ENCODE peak calls at places on chromosomes 2 and 18, in five cellular contexts. One of them, this sample, is unnamed.

GRCh38 chr18:12637901-12638633 is 19.8 kb downstream of the SPIRE1 start:
- ATAC-seq in upper lobe of left lung: no peak
- ATAC-seq in HepG2: no peak
- ATAC-seq in K562: peak; percentile 21
- ATAC-seq in GM12878: no peak
- ATAC-seq in this sample: no peak

GRCh38 chr2:165573534-165574461 is 104.3 kb downstream of the CSRNP3 start:
- ATAC-seq in K562: no peak
- ATAC-seq in upper lobe of left lung: peak; percentile 62
- ATAC-seq in HepG2: peak; percentile 100
- ATAC-seq in GM12878: peak; percentile 66
- ATAC-seq in this sample: no peak

GRCh38 chr2:166140922-166141321 is 13.1 kb upstream of the SCN1A start:
- ATAC-seq in upper lobe of left lung: peak; percentile 83
- ATAC-seq in K562: no peak
- ATAC-seq in GM12878: no peak
- ATAC-seq in HepG2: peak; percentile 46
- ATAC-seq in this sample: no peak

GRCh38 chr2:124919296-124919695 is 894.2 kb downstream of the CNTNAP5 start:
- ATAC-seq in K562: no peak
- ATAC-seq in HepG2: no peak
- ATAC-seq in GM12878: peak; percentile 85
- ATAC-seq in upper lobe of left lung: no peak
- ATAC-seq in this sample: no peak

GRCh38 chr18:24039666-24040065 is 25.1 kb downstream of the TTC39C start:
- ATAC-seq in HepG2: no peak
- ATAC-seq in upper lobe of left lung: no peak
- ATAC-seq in K562: no peak
- ATAC-seq in GM12878: no peak
- ATAC-seq in this sample: peak; percentile 13

GRCh38 chr2:30862054-30862651 is 54.9 kb upstream of the CAPN13 start:
- ATAC-seq in K562: peak; percentile 81
- ATAC-seq in GM12878: peak; percentile 84
- ATAC-seq in upper lobe of left lung: no peak
- ATAC-seq in HepG2: peak; percentile 90
- ATAC-seq in this sample: no peak

GRCh38 chr18:57544958-57545661 is 41.4 kb downstream of the FECH start:
- ATAC-seq in HepG2: no peak
- ATAC-seq in GM12878: peak; percentile 93
- ATAC-seq in K562: no peak
- ATAC-seq in upper lobe of left lung: no peak
- ATAC-seq in this sample: no peak

GRCh38 chr2:18741888-18742287 is 152.5 kb upstream of the NT5C1B start:
- ATAC-seq in HepG2: no peak
- ATAC-seq in K562: no peak
- ATAC-seq in GM12878: no peak
- ATAC-seq in upper lobe of left lung: peak; percentile 64
- ATAC-seq in this sample: peak; percentile 81

GRCh38 chr2:9941196-9941995 is 10.1 kb upstream of the GRHL1 start:
- ATAC-seq in upper lobe of left lung: no peak
- ATAC-seq in GM12878: peak; percentile 27
- ATAC-seq in HepG2: peak; percentile 68
- ATAC-seq in K562: peak; percentile 69
- ATAC-seq in this sample: no peak

GRCh38 chr2:24844023-24844685 is 50.9 kb downstream of the CENPO start:
- ATAC-seq in upper lobe of left lung: no peak
- ATAC-seq in GM12878: no peak
- ATAC-seq in HepG2: no peak
- ATAC-seq in K562: no peak
- ATAC-seq in this sample: no peak

GRCh38 chr2:110804915-110805314 is 72.5 kb downstream of the ACOXL start:
- ATAC-seq in K562: no peak
- ATAC-seq in GM12878: peak; percentile 89
- ATAC-seq in upper lobe of left lung: no peak
- ATAC-seq in HepG2: no peak
- ATAC-seq in this sample: no peak

GRCh38 chr2:195580156-195580555 is 76.9 kb upstream of the SLC39A10 start:
- ATAC-seq in upper lobe of left lung: no peak
- ATAC-seq in GM12878: peak; percentile 82
- ATAC-seq in HepG2: peak; percentile 34
- ATAC-seq in K562: peak; percentile 81
- ATAC-seq in this sample: no peak

GRCh38 chr2:211089127-211089526 is 532.7 kb downstream of the CPS1 start:
- ATAC-seq in GM12878: no peak
- ATAC-seq in K562: no peak
- ATAC-seq in HepG2: no peak
- ATAC-seq in upper lobe of left lung: no peak
- ATAC-seq in this sample: no peak

DNA sequence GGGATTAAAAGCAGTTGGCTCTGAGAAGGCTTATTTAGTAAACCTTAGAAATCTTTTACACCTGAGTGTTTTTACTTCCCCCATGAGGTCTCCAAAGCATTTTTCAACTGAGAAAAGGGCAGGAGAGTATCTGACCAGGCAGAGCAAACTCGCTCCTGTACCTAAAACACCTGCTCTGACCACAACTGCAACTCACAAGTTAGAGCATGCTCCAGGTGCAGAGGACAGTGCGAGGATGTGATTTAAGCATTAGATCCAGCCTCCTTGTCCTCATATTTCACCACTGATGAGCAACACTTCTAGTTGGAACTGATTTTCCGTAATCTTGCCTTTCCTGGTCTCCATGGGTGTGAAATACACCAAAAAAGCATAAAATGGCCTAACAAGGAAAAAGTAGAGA is 34.5 kb upstream of the TBC1D8 start:
- ATAC-seq in HepG2: no peak
- ATAC-seq in upper lobe of left lung: no peak
- ATAC-seq in GM12878: no peak
- ATAC-seq in K562: no peak
- ATAC-seq in this sample: no peak
- TF ChIP-seq POLR2AphosphoS5 in HepG2: no peak
- TF ChIP-seq POLR2AphosphoS5 in upper lobe of left lung: no peak
- TF ChIP-seq POLR2AphosphoS5 in GM12878: no peak
- TF ChIP-seq POLR2AphosphoS5 in K562: no peak
- TF ChIP-seq POLR2AphosphoS5 in this sample: no peak

GRCh38 chr2:108448678-108449409 is at the start of gene GCC2:
- ATAC-seq in K562: peak; percentile 96
- ATAC-seq in HepG2: peak; percentile 96
- ATAC-seq in upper lobe of left lung: peak; percentile 99
- ATAC-seq in GM12878: peak; percentile 95
- ATAC-seq in this sample: peak; percentile 99
- TF ChIP-seq EP300 in K562: peak; percentile 22
- TF ChIP-seq EP300 in HepG2: peak; percentile 45
- TF ChIP-seq EP300 in upper lobe of left lung: peak; percentile 46
- TF ChIP-seq EP300 in GM12878: peak; percentile 38
- TF ChIP-seq EP300 in this sample: no peak

DNA sequence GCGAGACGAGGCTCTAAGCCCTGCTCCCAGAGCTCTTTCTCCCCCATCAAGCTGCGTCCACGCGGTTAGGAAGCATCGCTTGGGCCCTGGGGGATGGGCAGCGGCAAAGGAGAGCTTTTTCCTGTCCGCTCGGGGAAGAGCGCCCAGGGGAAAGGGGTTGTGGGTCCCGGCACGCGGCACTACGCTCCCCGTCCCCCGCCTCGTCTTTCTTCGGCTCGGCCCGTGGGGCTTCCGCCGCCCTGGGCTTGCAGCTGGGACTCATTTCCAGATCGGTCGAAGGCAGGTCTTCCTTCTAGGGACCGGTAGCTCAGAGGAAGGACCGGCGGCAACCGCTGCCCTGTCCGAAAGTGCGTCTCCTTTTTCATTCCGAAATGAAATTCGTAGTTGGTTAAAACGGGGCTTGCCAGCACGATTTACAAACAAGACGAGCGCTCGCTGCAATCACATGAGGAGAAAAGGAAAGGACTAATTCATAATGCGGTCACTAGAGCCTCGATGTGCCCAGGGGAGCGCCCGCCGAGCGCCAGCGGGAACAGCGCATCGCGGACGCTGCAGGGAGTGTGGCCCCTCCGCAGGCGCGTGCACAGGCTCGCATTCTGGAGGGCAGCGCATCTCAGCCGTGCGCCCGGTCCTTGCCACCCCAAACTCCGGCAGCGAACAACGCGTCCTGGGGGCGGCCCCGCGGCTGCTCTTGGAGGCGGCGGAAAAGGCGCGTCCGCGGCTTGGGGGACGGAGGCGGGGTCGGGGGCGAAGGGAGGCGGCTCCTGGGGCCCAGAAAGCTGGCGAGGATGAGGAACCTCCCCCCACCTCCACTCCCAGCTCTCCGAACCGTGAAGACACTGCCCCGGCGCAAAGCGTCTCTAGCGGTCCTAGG is 3.6 kb upstream of the ITPRIPL1 start:
- ATAC-seq in K562: peak; percentile 75
- ATAC-seq in GM12878: peak; percentile 83
- ATAC-seq in HepG2: peak; percentile 50
- ATAC-seq in upper lobe of left lung: peak; percentile 49
- ATAC-seq in this sample: peak; percentile 62
- TF ChIP-seq POLR2AphosphoS5 in K562: no peak
- TF ChIP-seq POLR2AphosphoS5 in GM12878: no peak
- TF ChIP-seq POLR2AphosphoS5 in HepG2: no peak
- TF ChIP-seq POLR2AphosphoS5 in upper lobe of left lung: no peak
- TF ChIP-seq POLR2AphosphoS5 in this sample: no peak

DNA sequence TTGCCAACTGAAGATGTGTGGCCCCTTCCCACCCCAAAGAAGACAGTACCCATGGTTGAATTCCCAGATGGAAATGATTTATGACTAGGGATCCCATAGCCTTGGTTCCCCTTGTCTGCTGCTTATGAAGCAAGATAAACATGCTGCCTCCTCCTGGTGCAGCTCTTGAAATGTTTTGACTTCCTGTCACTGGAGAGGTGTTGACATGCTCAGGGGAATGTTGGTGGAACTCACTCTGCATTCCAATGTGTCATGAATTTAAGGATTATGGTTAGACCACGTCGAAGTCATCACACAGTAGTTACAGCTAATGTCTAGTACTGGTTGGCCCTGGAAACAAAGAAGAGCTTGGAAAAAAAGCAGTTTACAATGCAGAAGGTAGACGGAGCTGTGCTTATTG is 69.0 kb upstream of the FAM110C start:
- ATAC-seq in HepG2: peak; percentile 62
- ATAC-seq in K562: no peak
- ATAC-seq in upper lobe of left lung: peak; percentile 61
- ATAC-seq in GM12878: no peak
- ATAC-seq in this sample: no peak
- TF ChIP-seq EP300 in HepG2: no peak
- TF ChIP-seq EP300 in K562: no peak
- TF ChIP-seq EP300 in upper lobe of left lung: no peak
- TF ChIP-seq EP300 in GM12878: no peak
- TF ChIP-seq EP300 in this sample: no peak

DNA sequence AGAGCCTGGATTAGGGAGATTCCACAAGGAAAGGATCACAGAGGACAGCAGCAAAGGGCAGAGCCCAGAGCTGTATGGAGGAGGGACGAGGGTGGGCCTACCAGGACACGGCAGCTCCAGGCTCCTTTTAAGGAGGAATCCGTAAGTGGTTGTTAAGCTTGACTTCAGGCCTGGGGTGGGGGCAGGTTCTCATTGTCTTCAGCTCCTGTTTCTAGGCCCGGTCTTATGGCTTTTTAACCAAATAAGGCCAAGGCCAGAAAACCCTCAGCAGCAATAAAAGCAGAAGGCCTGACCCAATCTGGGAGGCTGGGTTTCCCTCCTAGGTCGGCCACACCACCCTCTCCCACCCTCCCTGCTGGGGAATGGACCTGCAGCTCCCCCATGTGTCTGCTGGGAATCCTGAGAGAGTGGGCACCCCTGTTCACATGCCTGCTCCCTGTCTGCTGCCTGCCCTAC is 111.2 kb downstream of the PLB1 start:
- ATAC-seq in HepG2: peak; percentile 50
- ATAC-seq in GM12878: no peak
- ATAC-seq in upper lobe of left lung: no peak
- ATAC-seq in K562: peak; percentile 77
- ATAC-seq in this sample: peak; percentile 78
- TF ChIP-seq POLR2AphosphoS5 in HepG2: no peak
- TF ChIP-seq POLR2AphosphoS5 in GM12878: no peak
- TF ChIP-seq POLR2AphosphoS5 in upper lobe of left lung: no peak
- TF ChIP-seq POLR2AphosphoS5 in K562: no peak
- TF ChIP-seq POLR2AphosphoS5 in this sample: no peak

This sample was measured in gastroesophageal sphincter.